ENCODE peak calls at places on chromosomes 4 and X, in eight cellular contexts. O is transverse colon, H is stomach, V is fibroblast of pulmonary artery, E is lower lobe of right lung, I is RWPE1, J is fibroblast of the aortic adventitia, S is cardiac fibroblast. X is an unnamed sample.

GRCh38 chr4:78613522-78614311 is 62.1 kb downstream of the ANXA3 start:
- DNase-seq in O (no peak), H (no peak), V (no peak), E (no peak), I (no peak), J (no peak), S (no peak), X (no peak)

GRCh38 chrX:72346306-72346949 is 40.7 kb upstream of the CITED1 start:
- DNase-seq in O (no peak), H (no peak), V (no peak), E (no peak), I (no peak), J (no peak), S (no peak), X (no peak)

GRCh38 chrX:100407784-100408642 is 2.1 kb downstream of the PCDH19 start:
- DNase-seq in O (no peak), H (no peak), V (no peak), E (no peak), I (no peak), J (no peak), S (no peak), X (no peak)

GRCh38 chrX:31353095-31353494 is 281.3 kb upstream of the FTHL17 start:
- DNase-seq in O (no peak), H (no peak), V (peak; percentile 49), E (no peak), I (peak; percentile 59), J (no peak), S (peak; percentile 51), X (no peak)

GRCh38 chr4:145843148-145843547 is 95.5 kb downstream of the ZNF827 start:
- DNase-seq in O (no peak), H (no peak), V (peak; percentile 89), E (no peak), I (peak; percentile 15), J (peak; percentile 92), S (peak; percentile 88), X (no peak)

GRCh38 chr4:2075171-2075986 is 16.3 kb downstream of the NAT8L start:
- DNase-seq in O (no peak), H (no peak), V (no peak), E (no peak), I (no peak), J (no peak), S (no peak), X (no peak)

GRCh38 chrX:9902651-9903050 is 64.5 kb upstream of the CLDN34 start:
- DNase-seq in O (no peak), H (no peak), V (no peak), E (no peak), I (peak; percentile 50), J (no peak), S (no peak), X (no peak)

GRCh38 chr4:15878011-15878410 is 60.5 kb downstream of the FGFBP1 start:
- DNase-seq in O (no peak), H (no peak), V (no peak), E (no peak), I (no peak), J (no peak), S (no peak), X (no peak)

GRCh38 chrX:108216405-108216804 is 124.8 kb downstream of the ATG4A start:
- DNase-seq in O (no peak), H (no peak), V (peak; percentile 33), E (no peak), I (no peak), J (peak; percentile 22), S (peak; percentile 29), X (no peak)

GRCh38 chr4:5545271-5545670 is 163.1 kb downstream of the EVC2 start:
- DNase-seq in O (no peak), H (no peak), V (no peak), E (no peak), I (no peak), J (no peak), S (no peak), X (no peak)

GRCh38 chr4:186725422-186726149 is 1.9 kb upstream of the FAT1 start:
- DNase-seq in O (peak; percentile 87), H (peak; percentile 81), V (peak; percentile 90), E (peak; percentile 76), I (peak; percentile 74), J (peak; percentile 81), S (peak; percentile 88), X (peak; percentile 66)

GRCh38 chrX:84205276-84205675 is 17.3 kb upstream of the RPS6KA6 start:
- DNase-seq in O (no peak), H (no peak), V (no peak), E (no peak), I (no peak), J (no peak), S (no peak), X (no peak)
- TF ChIP-seq CTCF in O (no peak), H (no peak), V (no peak), E (no peak), I (no peak), J (no peak), S (no peak), X (no peak)

GRCh38 chr4:120870279-120870673 is 52.2 kb downstream of the PRDM5 start:
- DNase-seq in O (no peak), H (no peak), V (no peak), E (no peak), I (peak; percentile 6), J (no peak), S (no peak), X (no peak)
- TF ChIP-seq CTCF in O (peak; percentile 11), H (no peak), V (no peak), E (no peak), I (no peak), J (no peak), S (peak; percentile 1), X (no peak)

DNA sequence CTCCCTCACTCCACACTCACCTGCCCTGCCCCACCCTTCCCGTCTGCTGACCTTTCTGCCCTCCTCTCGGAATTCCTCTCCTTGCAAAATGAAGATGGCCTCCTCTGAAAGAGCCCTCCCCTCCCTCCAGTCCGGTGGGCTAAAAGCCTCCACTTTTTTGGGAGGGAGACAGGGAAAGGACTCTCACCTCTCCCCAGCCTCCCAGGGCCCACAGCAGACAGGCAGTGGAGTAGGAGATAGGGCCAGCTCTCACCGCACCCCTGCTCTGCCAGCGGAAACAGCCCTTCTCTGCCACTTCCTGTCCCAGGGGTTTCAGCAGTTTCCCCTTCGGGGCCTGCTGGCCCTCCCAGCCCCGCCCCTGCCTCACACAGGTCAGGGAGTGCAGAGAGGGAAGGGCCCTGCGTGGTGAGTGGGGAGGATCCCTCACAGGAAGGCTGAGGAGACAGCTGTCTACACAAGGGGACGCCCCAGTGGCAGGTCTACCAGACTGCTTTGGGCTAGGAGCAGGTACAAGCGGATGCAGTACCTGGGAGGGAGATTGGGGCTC is 18.2 kb downstream of the ELF4 start:
- DNase-seq in O (peak; percentile 83), H (peak; percentile 63), V (no peak), E (peak; percentile 78), I (no peak), J (no peak), S (no peak), X (peak; percentile 26)
- TF ChIP-seq CTCF in O (peak; percentile 22), H (no peak), V (no peak), E (no peak), I (no peak), J (no peak), S (no peak), X (no peak)

DNA sequence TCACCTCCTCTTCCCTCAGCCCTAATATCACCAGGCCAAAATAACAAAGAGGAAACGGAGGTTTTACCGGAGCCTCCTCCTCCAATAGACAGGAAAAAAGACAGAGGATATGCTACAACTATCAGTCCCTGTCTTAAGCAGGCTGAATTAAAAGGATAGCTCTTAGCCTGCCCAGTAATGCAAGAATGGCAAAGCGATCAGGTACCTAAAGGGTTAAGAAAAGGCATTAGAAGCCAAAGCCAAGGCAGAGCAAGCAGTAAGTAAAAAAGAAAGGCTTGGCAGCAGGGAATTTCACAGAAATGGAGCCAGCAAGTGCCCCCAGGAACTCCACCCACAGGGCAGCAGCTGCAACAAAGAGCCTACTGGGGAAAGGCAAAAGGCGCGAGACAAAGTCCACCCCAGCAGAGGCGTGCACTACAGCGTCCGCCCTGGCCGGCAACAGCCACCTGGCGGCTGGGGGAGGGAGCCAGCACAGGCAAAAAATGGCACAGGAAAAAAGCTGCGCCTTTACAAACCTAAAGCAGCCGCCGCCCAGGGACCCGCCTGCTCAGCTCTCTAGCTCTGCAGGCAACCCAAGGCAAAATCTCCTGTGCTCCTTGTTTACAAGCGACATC is 220.6 kb upstream of the ZC4H2 start:
- DNase-seq in O (peak; percentile 84), H (peak; percentile 70), V (no peak), E (peak; percentile 38), I (no peak), J (no peak), S (no peak), X (peak; percentile 58)
- TF ChIP-seq CTCF in O (peak; percentile 60), H (peak; percentile 12), V (no peak), E (no peak), I (no peak), J (no peak), S (no peak), X (peak; percentile 20)

GRCh38 chrX:41332988-41333743 is 796 bp upstream of the DDX3X start:
- DNase-seq in O (peak; percentile 90), H (peak; percentile 88), V (peak; percentile 85), E (peak; percentile 91), I (peak; percentile 82), J (peak; percentile 87), S (peak; percentile 86), X (peak; percentile 84)
- TF ChIP-seq CTCF in O (no peak), H (no peak), V (no peak), E (no peak), I (no peak), J (no peak), S (no peak), X (no peak)

X was measured in endothelial cell.